ENCODE peak calls at places on chromosomes 12 and 14, in nine cellular contexts. One of them, this sample, is unnamed.
A peak's percentile ranks its signal among the peaks of the same experiment; 100 is the strongest.

GRCh38 chr14:85634205-85634604 is 104.3 kb downstream of the FLRT2 start:
- DNase-seq in transverse colon: no peak
- DNase-seq in fibroblast of lung: peak; percentile 7
- DNase-seq in right atrium auricular region: no peak
- DNase-seq in ovary: no peak
- DNase-seq in mammary epithelial cell: peak; percentile 21
- DNase-seq in heart right ventricle: no peak
- DNase-seq in uterus: no peak
- DNase-seq in left ventricle myocardium inferior: no peak
- DNase-seq in this sample: no peak

GRCh38 chr14:64685364-64686130 is 18.7 kb upstream of the PLEKHG3 start:
- DNase-seq in transverse colon: no peak
- DNase-seq in fibroblast of lung: no peak
- DNase-seq in right atrium auricular region: no peak
- DNase-seq in ovary: no peak
- DNase-seq in mammary epithelial cell: no peak
- DNase-seq in heart right ventricle: no peak
- DNase-seq in uterus: no peak
- DNase-seq in left ventricle myocardium inferior: no peak
- DNase-seq in this sample: no peak

GRCh38 chr12:6146509-6146908 is 22.0 kb upstream of the VWF start:
- DNase-seq in transverse colon: no peak
- DNase-seq in fibroblast of lung: no peak
- DNase-seq in right atrium auricular region: no peak
- DNase-seq in ovary: no peak
- DNase-seq in mammary epithelial cell: no peak
- DNase-seq in heart right ventricle: no peak
- DNase-seq in uterus: no peak
- DNase-seq in left ventricle myocardium inferior: no peak
- DNase-seq in this sample: no peak

GRCh38 chr12:112905451-112906089 is 1.2 kb upstream of the OAS1 start:
- DNase-seq in transverse colon: no peak
- DNase-seq in fibroblast of lung: no peak
- DNase-seq in right atrium auricular region: no peak
- DNase-seq in ovary: no peak
- DNase-seq in mammary epithelial cell: peak; percentile 18
- DNase-seq in heart right ventricle: no peak
- DNase-seq in uterus: no peak
- DNase-seq in left ventricle myocardium inferior: no peak
- DNase-seq in this sample: no peak

GRCh38 chr14:68704736-68705720 is 87.8 kb downstream of the ZFP36L1 start:
- DNase-seq in transverse colon: no peak
- DNase-seq in fibroblast of lung: peak; percentile 74
- DNase-seq in right atrium auricular region: no peak
- DNase-seq in ovary: peak; percentile 47
- DNase-seq in mammary epithelial cell: peak; percentile 63
- DNase-seq in heart right ventricle: no peak
- DNase-seq in uterus: peak; percentile 56
- DNase-seq in left ventricle myocardium inferior: no peak
- DNase-seq in this sample: no peak

GRCh38 chr12:11143352-11143751 is 8.9 kb upstream of the TAS2R30 start:
- DNase-seq in transverse colon: no peak
- DNase-seq in fibroblast of lung: no peak
- DNase-seq in right atrium auricular region: no peak
- DNase-seq in ovary: no peak
- DNase-seq in mammary epithelial cell: no peak
- DNase-seq in heart right ventricle: no peak
- DNase-seq in uterus: no peak
- DNase-seq in left ventricle myocardium inferior: no peak
- DNase-seq in this sample: no peak

GRCh38 chr12:76726626-76727025 is 37.3 kb upstream of the ZDHHC17 start:
- DNase-seq in transverse colon: no peak
- DNase-seq in fibroblast of lung: no peak
- DNase-seq in right atrium auricular region: no peak
- DNase-seq in ovary: no peak
- DNase-seq in mammary epithelial cell: no peak
- DNase-seq in heart right ventricle: no peak
- DNase-seq in uterus: no peak
- DNase-seq in left ventricle myocardium inferior: no peak
- DNase-seq in this sample: no peak

GRCh38 chr14:48709277-48709785 is 876.8 kb downstream of the RPS29 start:
- DNase-seq in transverse colon: no peak
- DNase-seq in fibroblast of lung: peak; percentile 61
- DNase-seq in right atrium auricular region: no peak
- DNase-seq in ovary: no peak
- DNase-seq in mammary epithelial cell: no peak
- DNase-seq in heart right ventricle: no peak
- DNase-seq in uterus: no peak
- DNase-seq in left ventricle myocardium inferior: no peak
- DNase-seq in this sample: no peak

GRCh38 chr12:15928870-15929571 is 17.9 kb downstream of the DERA start:
- DNase-seq in transverse colon: no peak
- DNase-seq in fibroblast of lung: peak; percentile 17
- DNase-seq in right atrium auricular region: no peak
- DNase-seq in ovary: no peak
- DNase-seq in mammary epithelial cell: no peak
- DNase-seq in heart right ventricle: peak; percentile 23
- DNase-seq in uterus: no peak
- DNase-seq in left ventricle myocardium inferior: peak; percentile 21
- DNase-seq in this sample: no peak

GRCh38 chr12:113788020-113788856 is 177.9 kb downstream of the RBM19 start:
- DNase-seq in transverse colon: no peak
- DNase-seq in fibroblast of lung: peak; percentile 12
- DNase-seq in right atrium auricular region: no peak
- DNase-seq in ovary: no peak
- DNase-seq in mammary epithelial cell: no peak
- DNase-seq in heart right ventricle: no peak
- DNase-seq in uterus: no peak
- DNase-seq in left ventricle myocardium inferior: no peak
- DNase-seq in this sample: no peak

GRCh38 chr14:89911018-89911919 is 43.3 kb downstream of the EFCAB11 start:
- DNase-seq in transverse colon: peak; percentile 36
- DNase-seq in fibroblast of lung: peak; percentile 78
- DNase-seq in right atrium auricular region: no peak
- DNase-seq in ovary: no peak
- DNase-seq in mammary epithelial cell: no peak
- DNase-seq in heart right ventricle: no peak
- DNase-seq in uterus: no peak
- DNase-seq in left ventricle myocardium inferior: no peak
- DNase-seq in this sample: no peak

GRCh38 chr12:109998241-109998903 is 858 bp upstream of the ANKRD13A start:
- DNase-seq in transverse colon: no peak
- DNase-seq in fibroblast of lung: no peak
- DNase-seq in right atrium auricular region: no peak
- DNase-seq in ovary: no peak
- DNase-seq in mammary epithelial cell: no peak
- DNase-seq in heart right ventricle: no peak
- DNase-seq in uterus: no peak
- DNase-seq in left ventricle myocardium inferior: no peak
- DNase-seq in this sample: no peak

GRCh38 chr14:35349966-35350365 is 54.6 kb downstream of the NFKBIA start:
- DNase-seq in transverse colon: no peak
- DNase-seq in fibroblast of lung: no peak
- DNase-seq in right atrium auricular region: no peak
- DNase-seq in ovary: no peak
- DNase-seq in mammary epithelial cell: no peak
- DNase-seq in heart right ventricle: no peak
- DNase-seq in uterus: no peak
- DNase-seq in left ventricle myocardium inferior: no peak
- DNase-seq in this sample: no peak

GRCh38 chr12:28209782-28210181 is 19.5 kb downstream of the CCDC91 start:
- DNase-seq in transverse colon: no peak
- DNase-seq in fibroblast of lung: no peak
- DNase-seq in right atrium auricular region: no peak
- DNase-seq in ovary: no peak
- DNase-seq in mammary epithelial cell: peak; percentile 11
- DNase-seq in heart right ventricle: no peak
- DNase-seq in uterus: no peak
- DNase-seq in left ventricle myocardium inferior: no peak
- DNase-seq in this sample: no peak

GRCh38 chr14:54756656-54757392 is 145.8 kb downstream of the GCH1 start:
- DNase-seq in transverse colon: no peak
- DNase-seq in fibroblast of lung: no peak
- DNase-seq in right atrium auricular region: no peak
- DNase-seq in ovary: no peak
- DNase-seq in mammary epithelial cell: no peak
- DNase-seq in heart right ventricle: no peak
- DNase-seq in uterus: no peak
- DNase-seq in left ventricle myocardium inferior: no peak
- DNase-seq in this sample: no peak

GRCh38 chr14:54758041-54758440 is 144.6 kb downstream of the GCH1 start:
- DNase-seq in transverse colon: peak; percentile 50
- DNase-seq in fibroblast of lung: no peak
- DNase-seq in right atrium auricular region: no peak
- DNase-seq in ovary: no peak
- DNase-seq in mammary epithelial cell: no peak
- DNase-seq in heart right ventricle: no peak
- DNase-seq in uterus: no peak
- DNase-seq in left ventricle myocardium inferior: no peak
- DNase-seq in this sample: no peak

GRCh38 chr14:54749727-54750126 is 152.9 kb downstream of the GCH1 start:
- DNase-seq in transverse colon: no peak
- DNase-seq in fibroblast of lung: no peak
- DNase-seq in right atrium auricular region: peak; percentile 52
- DNase-seq in ovary: no peak
- DNase-seq in mammary epithelial cell: no peak
- DNase-seq in heart right ventricle: no peak
- DNase-seq in uterus: no peak
- DNase-seq in left ventricle myocardium inferior: no peak
- DNase-seq in this sample: no peak

GRCh38 chr14:54754623-54755386 is 147.8 kb downstream of the GCH1 start:
- DNase-seq in transverse colon: no peak
- DNase-seq in fibroblast of lung: no peak
- DNase-seq in right atrium auricular region: no peak
- DNase-seq in ovary: no peak
- DNase-seq in mammary epithelial cell: no peak
- DNase-seq in heart right ventricle: no peak
- DNase-seq in uterus: no peak
- DNase-seq in left ventricle myocardium inferior: no peak
- DNase-seq in this sample: no peak

DNA sequence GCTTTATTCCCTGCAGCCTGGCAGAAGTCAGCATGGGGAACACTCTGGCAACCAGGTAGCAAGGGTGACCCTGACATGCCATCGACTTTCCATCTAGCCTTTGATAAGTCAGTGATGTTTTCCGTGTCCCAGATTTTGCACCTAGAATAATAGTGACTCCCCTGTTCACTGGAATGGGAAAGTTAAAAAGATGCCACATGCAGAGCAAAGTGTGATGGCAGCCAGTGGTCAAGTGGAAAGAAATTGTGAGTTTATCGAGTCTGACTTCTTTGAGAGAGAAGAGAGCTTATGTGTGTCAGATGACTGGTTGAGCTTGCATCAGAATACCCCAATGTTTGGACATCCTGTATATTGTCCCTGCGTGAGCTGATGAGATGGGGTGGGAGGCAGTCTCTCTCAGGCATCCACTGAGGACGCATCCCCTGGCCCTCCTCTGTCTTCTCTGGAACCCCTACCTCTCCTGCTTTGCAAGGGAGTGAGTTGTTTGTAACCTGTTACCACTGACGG is 148.5 kb downstream of the GCH1 start:
- DNase-seq in transverse colon: no peak
- DNase-seq in fibroblast of lung: no peak
- DNase-seq in right atrium auricular region: no peak
- DNase-seq in ovary: no peak
- DNase-seq in mammary epithelial cell: no peak
- DNase-seq in heart right ventricle: no peak
- DNase-seq in uterus: no peak
- DNase-seq in left ventricle myocardium inferior: no peak
- DNase-seq in this sample: no peak
- H3K4me3 ChIP-seq in transverse colon: no peak overlapping the region
- H3K4me3 ChIP-seq in fibroblast of lung: no peak overlapping the region
- H3K4me3 ChIP-seq in right atrium auricular region: no peak overlapping the region
- H3K4me3 ChIP-seq in ovary: no peak overlapping the region
- H3K4me3 ChIP-seq in mammary epithelial cell: no peak overlapping the region
- H3K4me3 ChIP-seq in heart right ventricle: no peak overlapping the region
- H3K4me3 ChIP-seq in uterus: no peak overlapping the region
- H3K4me3 ChIP-seq in left ventricle myocardium inferior: no peak overlapping the region
- H3K4me3 ChIP-seq in this sample: no peak overlapping the region

GRCh38 chr12:38124247-38125012 is 192.1 kb upstream of the ALG10B start:
- DNase-seq in transverse colon: peak; percentile 10
- DNase-seq in fibroblast of lung: no peak
- DNase-seq in right atrium auricular region: no peak
- DNase-seq in ovary: no peak
- DNase-seq in mammary epithelial cell: no peak
- DNase-seq in heart right ventricle: no peak
- DNase-seq in uterus: no peak
- DNase-seq in left ventricle myocardium inferior: no peak
- DNase-seq in this sample: peak; percentile 58
- H3K36me3 ChIP-seq in transverse colon: no peaks in the 10 kb centered on the region
- H3K36me3 ChIP-seq in fibroblast of lung: no peaks in the 10 kb centered on the region
- H3K36me3 ChIP-seq in right atrium auricular region: no peaks in the 10 kb centered on the region
- H3K36me3 ChIP-seq in ovary: no peaks in the 10 kb centered on the region
- H3K36me3 ChIP-seq in mammary epithelial cell: no peaks in the 10 kb centered on the region
- H3K36me3 ChIP-seq in heart right ventricle: no peaks in the 10 kb centered on the region
- H3K36me3 ChIP-seq in uterus: no peaks in the 10 kb centered on the region
- H3K36me3 ChIP-seq in left ventricle myocardium inferior: no peaks in the 10 kb centered on the region
- H3K36me3 ChIP-seq in this sample: no peaks in the 10 kb centered on the region

GRCh38 chr12:57726884-57727757 is 11.4 kb downstream of the AGAP2 start:
- DNase-seq in transverse colon: peak; percentile 33
- DNase-seq in fibroblast of lung: peak; percentile 33
- DNase-seq in right atrium auricular region: no peak
- DNase-seq in ovary: peak; percentile 68
- DNase-seq in mammary epithelial cell: no peak
- DNase-seq in heart right ventricle: peak; percentile 65
- DNase-seq in uterus: peak; percentile 52
- DNase-seq in left ventricle myocardium inferior: peak; percentile 59
- DNase-seq in this sample: no peak
- TF ChIP-seq CTCF in transverse colon: peak; percentile 36
- TF ChIP-seq CTCF in fibroblast of lung: peak; percentile 33
- TF ChIP-seq CTCF in right atrium auricular region: peak; percentile 42
- TF ChIP-seq CTCF in ovary: peak; percentile 74
- TF ChIP-seq CTCF in mammary epithelial cell: peak; percentile 10
- TF ChIP-seq CTCF in heart right ventricle: peak; percentile 43
- TF ChIP-seq CTCF in uterus: peak; percentile 56
- TF ChIP-seq CTCF in left ventricle myocardium inferior: peak; percentile 53
- TF ChIP-seq CTCF in this sample: no peak

DNA sequence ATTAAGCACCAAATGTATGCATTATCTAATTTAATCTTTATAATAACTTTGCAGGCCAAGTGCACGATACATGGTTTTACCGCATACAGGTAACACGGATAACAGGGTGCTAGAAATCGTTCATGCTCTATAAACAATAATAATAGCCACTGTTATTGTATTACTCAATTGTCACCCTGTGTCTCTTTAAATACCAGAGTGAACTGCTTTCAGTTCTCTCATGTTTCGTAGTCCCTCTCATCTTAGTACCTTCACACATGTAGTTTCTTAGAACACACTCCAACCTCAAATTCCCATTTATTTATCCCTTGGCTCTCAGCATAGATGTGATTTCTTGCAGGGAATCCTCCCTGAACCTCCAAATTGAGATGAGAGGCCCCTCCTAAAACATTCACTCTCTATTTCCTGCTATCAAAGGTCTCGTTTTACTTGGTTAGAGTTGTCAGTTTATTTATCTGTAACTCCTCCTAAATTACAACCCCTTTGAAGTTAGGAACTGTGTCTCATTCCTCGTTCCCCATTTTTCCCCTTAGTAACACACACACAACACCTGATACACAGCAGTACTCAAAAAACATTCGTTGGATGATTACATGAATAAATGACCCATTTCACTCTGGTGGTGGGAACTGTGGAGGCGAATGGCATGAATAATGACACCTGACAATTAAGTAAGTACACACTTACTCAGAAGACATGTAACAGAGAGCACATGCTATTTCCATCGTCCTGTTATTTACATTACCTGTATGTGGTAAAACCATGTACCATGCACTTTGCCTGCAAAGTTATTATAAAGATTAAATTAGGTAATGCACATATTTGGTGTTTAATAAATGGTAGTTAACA is 134.6 kb downstream of the BTG1 start:
- DNase-seq in transverse colon: no peak
- DNase-seq in fibroblast of lung: no peak
- DNase-seq in right atrium auricular region: no peak
- DNase-seq in ovary: no peak
- DNase-seq in mammary epithelial cell: no peak
- DNase-seq in heart right ventricle: no peak
- DNase-seq in uterus: no peak
- DNase-seq in left ventricle myocardium inferior: no peak
- DNase-seq in this sample: no peak
- H3K4me3 ChIP-seq in transverse colon: no peak overlapping the region
- H3K4me3 ChIP-seq in fibroblast of lung: no peak overlapping the region
- H3K4me3 ChIP-seq in right atrium auricular region: no peak overlapping the region
- H3K4me3 ChIP-seq in ovary: no peak overlapping the region
- H3K4me3 ChIP-seq in mammary epithelial cell: no peak overlapping the region
- H3K4me3 ChIP-seq in heart right ventricle: no peak overlapping the region
- H3K4me3 ChIP-seq in uterus: no peak overlapping the region
- H3K4me3 ChIP-seq in left ventricle myocardium inferior: no peak overlapping the region
- H3K4me3 ChIP-seq in this sample: no peak overlapping the region

This sample was measured in Caco-2.